ENCODE peak calls at places on chromosomes 1 and 21, in eight cellular contexts. Q is cardiac muscle cell, E is H9, F is ovary, R is tibial artery, Z is heart left ventricle, U is Panc1, C is right lobe of liver. P is an unnamed sample. For H3K27me3, the result is how much of the 10 kb centered on the place peaks cover.

GRCh38 chr21:41419921-41420862 is 5.8 kb upstream of the MX1 start:
- DNase-seq in F (peak), Z (peak), U (peak), E (peak), C (peak), Q (peak), R (peak), P (peak)

GRCh38 chr1:151513626-151514101 is 2.5 kb downstream of the CGN start:
- DNase-seq in C (peak), F (no peak), Q (no peak), U (no peak), E (peak), R (no peak), Z (no peak), P (no peak)

GRCh38 chr1:34050711-34051485 is 114.1 kb downstream of the CSMD2 start:
- DNase-seq in C (no peak), Z (no peak), Q (no peak), R (no peak), E (no peak), U (no peak), F (no peak), P (no peak)

GRCh38 chr21:42847051-42847707 is 32.2 kb downstream of the WDR4 start:
- DNase-seq in Z (no peak), R (peak), E (peak), C (peak), U (no peak), Q (no peak), F (no peak), P (no peak)

GRCh38 chr1:221045842-221046831 is 166.9 kb downstream of the HLX start:
- DNase-seq in Z (no peak), Q (no peak), C (no peak), F (no peak), R (no peak), E (no peak), U (peak), P (no peak)

GRCh38 chr1:242212401-242212800 is 213.5 kb upstream of the MAP1LC3C start:
- DNase-seq in R (no peak), F (no peak), Q (no peak), U (no peak), Z (no peak), E (peak), C (no peak), P (no peak)

GRCh38 chr1:16017461-16018303 is at the start of gene HSPB7:
- DNase-seq in U (no peak), F (peak), E (peak), C (no peak), R (peak), Z (peak), Q (peak), P (no peak)

GRCh38 chr1:23796466-23797271 is 3.9 kb downstream of the GALE start:
- DNase-seq in Z (no peak), Q (no peak), E (peak), F (peak), R (no peak), C (peak), U (no peak), P (no peak)

GRCh38 chr1:161071886-161072371 is 2.2 kb upstream of the ARHGAP30 start:
- DNase-seq in Z (peak), F (no peak), R (no peak), C (no peak), E (peak), U (peak), Q (peak), P (peak)

GRCh38 chr1:43296207-43296606 is 4.6 kb upstream of the TIE1 start:
- DNase-seq in C (no peak), Z (no peak), R (no peak), Q (no peak), F (no peak), U (no peak), E (no peak), P (no peak)

GRCh38 chr1:27377760-27378495 is 3.3 kb upstream of the FCN3 start:
- DNase-seq in Z (no peak), F (no peak), R (no peak), U (no peak), Q (no peak), E (no peak), C (no peak), P (no peak)

GRCh38 chr1:41915786-41916571 is 2.7 kb downstream of the HIVEP3 start:
- DNase-seq in E (no peak), U (no peak), Q (no peak), C (no peak), F (no peak), R (no peak), Z (peak), P (peak)

GRCh38 chr21:27590271-27590670 is 623.4 kb upstream of the ADAMTS5 start:
- DNase-seq in C (no peak), E (no peak), U (no peak), Z (peak), R (no peak), Q (no peak), F (no peak), P (no peak)

GRCh38 chr1:173206816-173207595 is at the start of gene TNFSF4:
- DNase-seq in R (no peak), Q (no peak), E (no peak), U (no peak), C (no peak), F (peak), Z (no peak), P (peak)

GRCh38 chr1:160425847-160426246 is 25.5 kb downstream of the VANGL2 start:
- DNase-seq in C (no peak), Q (no peak), U (no peak), R (no peak), Z (no peak), F (no peak), E (no peak), P (no peak)

GRCh38 chr1:44775930-44776748 is 799 bp downstream of the RPS8 start:
- DNase-seq in Q (peak), U (no peak), C (peak), Z (no peak), F (no peak), E (no peak), R (no peak), P (no peak)

GRCh38 chr21:14691924-14692323 is 145.8 kb upstream of the SAMSN1 start:
- DNase-seq in F (no peak), C (no peak), Z (no peak), E (no peak), R (no peak), U (no peak), Q (no peak), P (no peak)

GRCh38 chr1:114342376-114342775 is 168.6 kb downstream of the TRIM33 start:
- DNase-seq in Z (no peak), F (no peak), Q (no peak), C (no peak), R (no peak), E (no peak), U (no peak), P (peak)

GRCh38 chr1:111598534-111598933 is 21.1 kb upstream of the RAP1A start:
- DNase-seq in E (no peak), Q (no peak), U (no peak), R (no peak), C (no peak), Z (no peak), F (no peak), P (peak)

GRCh38 chr1:21262282-21263051 is 27.8 kb downstream of the ECE1 start:
- DNase-seq in C (peak), R (peak), Z (peak), E (peak), F (peak), U (no peak), Q (peak), P (no peak)

DNA sequence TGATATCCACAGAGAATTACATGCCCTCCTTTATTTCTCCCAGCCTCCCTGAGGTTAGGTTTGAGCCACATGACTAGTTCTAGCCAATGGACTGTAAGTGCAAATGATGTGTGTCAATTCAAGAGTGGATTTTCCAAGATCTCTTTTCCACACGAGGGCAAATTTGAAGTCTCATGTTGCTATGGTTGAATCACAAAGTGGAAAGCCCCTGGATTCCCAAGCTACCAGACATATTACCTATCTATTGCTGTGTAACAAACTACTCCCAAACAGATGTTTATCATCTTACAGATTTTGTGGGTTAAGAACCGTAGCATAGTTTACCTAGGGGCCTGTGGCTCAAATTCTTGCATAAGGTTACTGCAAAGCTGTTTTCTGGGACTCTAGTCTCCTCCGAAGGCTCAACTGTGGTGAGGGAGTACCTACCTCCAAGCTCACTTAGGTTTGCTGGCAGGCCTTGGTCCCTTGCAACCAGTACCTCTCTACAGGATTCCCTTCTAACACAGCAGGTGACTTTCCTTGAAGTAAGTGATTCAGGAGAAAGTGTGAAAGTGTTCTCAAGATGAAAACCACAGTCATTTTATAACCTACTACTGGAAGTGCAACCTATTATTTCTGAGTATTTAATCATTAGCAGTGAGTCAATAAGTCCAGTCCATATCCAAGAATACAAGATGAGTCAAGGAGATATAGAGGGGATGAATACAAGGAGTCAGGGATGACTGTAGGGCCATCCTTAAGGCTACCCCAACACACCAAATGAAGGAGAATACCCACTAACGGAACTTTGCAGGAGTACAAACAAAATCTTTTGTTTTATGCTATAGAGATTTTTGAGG is 533.7 kb downstream of the PTPRC start:
- DNase-seq in U (no peak), Q (no peak), C (no peak), F (no peak), E (no peak), R (no peak), Z (no peak), P (no peak)
- H3K27ac ChIP-seq in U (no peak), Q (no peak), C (no peak), F (no peak), E (no peak), R (no peak), Z (no peak), P (peak)

DNA sequence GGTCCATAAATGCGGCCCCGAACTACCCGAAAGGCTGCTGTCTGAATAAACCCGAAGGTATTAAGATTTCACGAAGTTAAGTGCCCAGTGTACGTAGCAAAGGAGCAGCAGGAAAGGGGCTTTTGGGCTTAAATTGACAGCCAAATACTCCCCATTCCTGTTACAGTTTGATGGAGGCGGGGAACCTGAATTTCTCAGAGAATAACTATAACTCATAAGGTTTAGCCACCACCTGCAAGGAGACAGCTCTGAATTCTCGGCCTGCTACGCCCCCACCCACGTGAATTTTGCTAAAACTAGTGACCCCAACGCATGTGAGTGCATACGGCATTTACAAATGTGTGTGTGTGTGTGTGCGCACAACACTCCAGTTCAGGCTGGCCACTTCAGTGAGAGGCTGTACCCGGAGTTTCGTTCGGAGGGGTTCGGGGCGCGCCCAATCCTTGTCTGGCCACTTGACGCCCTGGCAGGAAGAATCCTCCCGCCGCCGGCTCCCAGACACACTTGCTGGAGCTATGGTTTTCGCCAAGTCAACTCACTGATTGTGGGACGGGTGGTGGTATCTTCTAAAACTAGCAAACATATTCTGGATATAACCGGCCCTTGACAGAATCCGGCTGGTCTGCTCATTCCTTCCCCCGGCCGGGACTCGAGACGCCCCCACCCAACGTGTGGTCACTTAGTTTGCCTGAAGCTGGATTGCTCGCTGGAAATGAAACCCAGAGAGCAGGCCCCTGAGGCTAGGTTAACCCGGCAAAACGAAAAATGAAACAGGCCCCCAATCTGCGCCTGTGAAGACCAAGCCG is 4.9 kb downstream of the GFI1 start:
- DNase-seq in Q (peak), F (no peak), E (peak), U (no peak), C (no peak), R (no peak), Z (no peak), P (no peak)
- H3K27me3 ChIP-seq in Q (half or more), F (under half), E (half or more), U (under half), C (half or more), R (half or more), Z (half or more), P (under half)

GRCh38 chr1:181178241-181178640 is 89.7 kb downstream of the IER5 start:
- DNase-seq in R (no peak), F (peak), Z (no peak), U (no peak), C (no peak), Q (no peak), E (no peak), P (no peak)

GRCh38 chr1:181175955-181176354 is 87.5 kb downstream of the IER5 start:
- DNase-seq in C (no peak), Q (no peak), R (no peak), U (no peak), Z (no peak), E (no peak), F (peak), P (no peak)

GRCh38 chr1:181181792-181182585 is 93.5 kb downstream of the IER5 start:
- DNase-seq in C (no peak), Z (no peak), E (no peak), U (no peak), F (peak), Q (peak), R (no peak), P (no peak)

GRCh38 chr1:181179279-181179979 is 90.9 kb downstream of the IER5 start:
- DNase-seq in Z (no peak), R (no peak), C (no peak), F (no peak), E (no peak), Q (no peak), U (no peak), P (no peak)

DNA sequence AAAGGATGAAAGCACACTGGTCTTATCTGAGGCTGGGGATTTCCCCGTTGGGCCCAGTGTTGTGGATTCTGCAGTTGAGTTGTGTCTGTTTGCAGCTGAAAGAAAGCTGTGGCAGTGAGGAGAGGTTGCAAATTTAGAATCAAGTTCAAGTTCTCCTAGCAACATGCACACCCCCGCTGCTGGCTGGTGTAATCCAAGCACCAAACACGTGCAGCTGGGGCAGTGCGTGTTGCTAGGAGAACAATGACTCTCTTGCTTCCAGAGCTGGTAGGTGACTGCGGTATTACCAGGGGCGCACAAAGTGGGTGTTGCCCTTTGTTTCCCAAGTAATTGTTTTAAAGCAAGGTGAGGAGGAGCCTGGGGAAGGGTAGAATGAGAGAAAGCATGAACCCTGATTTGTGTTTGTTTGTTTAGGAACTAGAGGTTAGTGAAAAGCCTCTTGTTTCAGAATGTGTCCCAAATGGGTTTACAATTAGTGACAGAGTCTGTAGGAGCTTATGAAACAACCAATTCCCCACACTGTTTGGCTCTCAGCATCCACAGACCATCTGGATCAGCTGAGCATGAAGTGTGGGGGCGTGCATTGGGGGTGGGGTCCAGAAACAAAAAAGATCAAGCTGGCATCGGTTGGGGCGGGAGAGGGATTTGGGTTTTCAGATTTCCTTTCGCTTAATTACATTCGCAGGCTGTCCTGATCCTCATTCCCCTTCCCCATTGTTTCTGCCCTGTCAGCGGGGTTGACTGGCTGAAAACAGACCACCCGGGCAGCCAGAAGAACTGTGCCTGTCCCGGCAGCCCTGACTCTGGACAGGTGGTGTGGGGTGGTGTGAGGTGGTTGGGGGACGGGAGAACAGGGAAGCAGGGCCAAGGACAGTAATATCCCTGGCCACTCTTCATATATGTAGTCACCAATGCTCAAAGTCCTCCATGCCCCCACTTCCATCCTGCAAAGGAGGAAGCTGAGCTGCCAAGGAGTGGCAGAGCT is 91.8 kb downstream of the IER5 start:
- DNase-seq in Z (peak), Q (peak), R (no peak), F (peak), C (no peak), E (peak), U (no peak), P (peak)
- H3K27ac ChIP-seq in Z (peak), Q (no peak), R (no peak), F (no peak), C (no peak), E (no peak), U (no peak), P (no peak)

GRCh38 chr21:34775793-34776192 is 107.0 kb downstream of the CLIC6 start:
- DNase-seq in C (no peak), U (no peak), E (no peak), F (no peak), Z (no peak), Q (no peak), R (no peak), P (no peak)
- H3K27me3 ChIP-seq in C (under half), U (under half), E (under half), F (under half), Z (under half), Q (under half), R (under half), P (under half)

GRCh38 chr1:25755475-25756125 is 44.4 kb upstream of the SELENON start:
- DNase-seq in C (no peak), E (no peak), Q (no peak), U (no peak), F (no peak), Z (no peak), R (no peak), P (no peak)
- H3K27ac ChIP-seq in C (no peak), E (no peak), Q (no peak), U (no peak), F (no peak), Z (no peak), R (no peak), P (no peak)

DNA sequence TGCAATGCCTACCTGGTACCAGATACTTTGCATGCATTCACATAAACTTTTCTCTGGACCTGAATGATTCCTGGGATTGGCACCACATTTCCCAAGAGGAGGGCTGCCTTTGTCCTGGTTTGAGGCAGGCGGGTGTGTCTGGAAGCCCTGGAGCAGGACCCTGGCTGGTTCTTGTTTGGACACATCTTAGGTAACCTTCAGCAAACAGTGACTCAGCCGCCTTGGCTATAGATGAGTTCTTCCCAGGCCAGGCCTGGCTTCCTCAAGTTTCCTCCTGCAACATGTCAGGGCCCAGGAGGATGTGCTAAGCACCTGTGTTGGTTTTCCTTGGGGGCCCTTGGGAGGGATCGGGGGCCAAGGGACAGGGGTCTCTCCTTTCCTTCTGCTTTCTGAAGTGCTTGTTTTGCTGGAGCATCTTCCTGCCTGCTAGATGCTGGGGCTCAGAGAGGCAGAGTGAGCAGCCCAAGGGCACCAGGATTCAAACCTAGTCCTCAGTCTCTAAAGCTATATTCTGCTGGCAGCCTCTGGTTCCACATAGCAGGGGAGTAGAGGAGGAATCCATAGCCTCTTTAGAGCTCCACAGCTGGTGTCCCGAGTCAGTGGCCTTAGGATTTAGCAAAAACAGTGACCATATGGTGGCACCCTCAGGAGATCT is 38.2 kb downstream of the PAX7 start:
- DNase-seq in F (no peak), C (no peak), E (no peak), Z (no peak), Q (no peak), R (no peak), U (peak), P (no peak)
- H3K27me3 ChIP-seq in F (under half), C (under half), E (under half), Z (half or more), Q (half or more), R (half or more), U (under half), P (under half)

DNA sequence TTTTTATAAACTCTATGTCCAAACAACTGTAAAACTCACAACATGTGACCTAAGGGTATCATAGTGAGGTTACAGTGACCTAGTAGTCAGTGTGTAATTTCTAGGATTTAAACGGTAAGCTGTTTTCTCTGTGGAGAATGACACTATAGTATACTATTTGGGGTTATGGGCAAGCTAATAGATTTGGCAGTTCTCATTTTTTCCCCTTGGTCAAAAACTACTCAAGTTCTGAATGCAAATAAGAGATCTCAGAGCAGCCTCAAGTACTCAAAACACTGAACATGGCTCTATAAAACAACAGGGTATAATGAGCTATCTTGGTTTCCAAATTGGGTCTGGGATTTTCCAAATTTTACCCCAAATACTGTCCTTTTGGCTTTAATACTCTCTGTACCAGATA is 88.5 kb upstream of the HMCN1 start:
- DNase-seq in U (no peak), Q (no peak), C (no peak), F (no peak), R (no peak), E (no peak), Z (no peak), P (no peak)
- H3K27ac ChIP-seq in U (peak), Q (peak), C (no peak), F (no peak), R (no peak), E (peak), Z (peak), P (no peak)

P was measured in CD4-positive, alpha-beta memory T cell.